ENCODE peak calls at places on chromosomes 3 and 15, in four cellular contexts. L is mesenteric fat pad; T is RWPE2; A is natural killer cell treated with Interleukin-12 subunit alpha and Interleukin-12 subunit beta and Interleukin-15 and Interleukin-18, amount 100 ng/mL, for 72 hours. K is an unnamed sample.

GRCh38 chr15:75425966-75426500 is 25.5 kb downstream of the SIN3A start:
- DNase-seq in L (no peak), T (no peak), A (no peak), K (no peak)

GRCh38 chr15:31598620-31599019 is 272.0 kb downstream of the KLF13 start:
- DNase-seq in T (peak; percentile 79), L (no peak), A (no peak), K (no peak)

GRCh38 chr15:50744601-50745000 is 20.9 kb downstream of the SPPL2A start:
- DNase-seq in A (no peak), L (no peak), T (no peak), K (no peak)

GRCh38 chr15:33985287-33985686 is 17.0 kb downstream of the CHRM5 start:
- DNase-seq in L (no peak), T (no peak), A (no peak), K (no peak)

GRCh38 chr3:137105277-137105977 is 147.6 kb downstream of the IL20RB start:
- DNase-seq in A (no peak), T (no peak), L (no peak), K (no peak)

GRCh38 chr3:124131158-124132115 is 139.5 kb upstream of the ROPN1 start:
- DNase-seq in L (no peak), T (no peak), A (no peak), K (no peak)

GRCh38 chr3:150449169-150449721 is 41.1 kb downstream of the TSC22D2 start:
- DNase-seq in L (no peak), A (no peak), T (no peak), K (no peak)

GRCh38 chr15:52162260-52162659 is 28.9 kb downstream of the GNB5 start:
- DNase-seq in A (no peak), T (no peak), L (no peak), K (no peak)

GRCh38 chr3:194857459-194858113 is 171.9 kb downstream of the FAM43A start:
- DNase-seq in A (no peak), T (no peak), L (no peak), K (no peak)

GRCh38 chr15:96416218-96416933 is 85.9 kb downstream of the NR2F2 start:
- DNase-seq in L (no peak), T (no peak), A (no peak), K (no peak)

GRCh38 chr3:126538316-126538715 is 14.4 kb downstream of the CHST13 start:
- DNase-seq in A (peak; percentile 53), T (peak; percentile 37), L (peak; percentile 73), K (no peak)

GRCh38 chr15:31215490-31216209 is 111.0 kb upstream of the KLF13 start:
- DNase-seq in T (peak; percentile 85), A (peak; percentile 89), L (peak; percentile 91), K (peak; percentile 79)

GRCh38 chr3:72889310-72890165 is 1.7 kb downstream of the GXYLT2 start:
- DNase-seq in A (no peak), T (no peak), L (no peak), K (no peak)

GRCh38 chr3:5309181-5309580 is 121.7 kb downstream of the EDEM1 start:
- DNase-seq in A (no peak), T (no peak), L (no peak), K (no peak)

K was measured in substantia nigra.